ENCODE peak calls at places on chromosomes 6 and 20, in four cellular contexts. One of them, this sample, is unnamed.
A peak's percentile ranks its signal among the peaks of the same experiment; 100 is the strongest.

GRCh38 chr6:36650848-36651247 is 27.7 kb upstream of the CDKN1A start:
- DNase-seq in K562: no peak
- DNase-seq in IMR-90: no peak
- DNase-seq in GM12878: peak; percentile 69
- DNase-seq in this sample: peak; percentile 22

GRCh38 chr20:59783020-59784010 is 150.1 kb downstream of the SYCP2 start:
- DNase-seq in IMR-90: peak; percentile 15
- DNase-seq in K562: peak; percentile 70
- DNase-seq in GM12878: no peak
- DNase-seq in this sample: peak; percentile 10

GRCh38 chr6:9690388-9690787 is 724.5 kb downstream of the TFAP2A start:
- DNase-seq in GM12878: no peak
- DNase-seq in K562: no peak
- DNase-seq in IMR-90: no peak
- DNase-seq in this sample: no peak

GRCh38 chr6:47621838-47622449 is 76.4 kb upstream of the ADGRF4 start:
- DNase-seq in K562: no peak
- DNase-seq in IMR-90: no peak
- DNase-seq in GM12878: no peak
- DNase-seq in this sample: no peak

GRCh38 chr6:167647333-167647732 is 179.4 kb upstream of the AFDN start:
- DNase-seq in IMR-90: no peak
- DNase-seq in GM12878: no peak
- DNase-seq in K562: no peak
- DNase-seq in this sample: peak; percentile 38

GRCh38 chr6:154284313-154284853 is 72.2 kb downstream of the IPCEF1 start:
- DNase-seq in K562: no peak
- DNase-seq in GM12878: no peak
- DNase-seq in IMR-90: no peak
- DNase-seq in this sample: no peak

GRCh38 chr6:134389129-134389528 is 71.2 kb upstream of the SGK1 start:
- DNase-seq in GM12878: no peak
- DNase-seq in K562: no peak
- DNase-seq in IMR-90: no peak
- DNase-seq in this sample: no peak

GRCh38 chr6:16438677-16439615 is 200.6 kb downstream of the GMPR start:
- DNase-seq in GM12878: peak; percentile 53
- DNase-seq in IMR-90: peak; percentile 70
- DNase-seq in K562: peak; percentile 87
- DNase-seq in this sample: no peak

GRCh38 chr6:40308533-40309306 is 278.4 kb downstream of the LRFN2 start:
- DNase-seq in IMR-90: peak; percentile 26
- DNase-seq in GM12878: peak; percentile 11
- DNase-seq in K562: peak; percentile 91
- DNase-seq in this sample: peak; percentile 43

GRCh38 chr6:32188381-32189081 is 1.5 kb downstream of the PBX2 start:
- DNase-seq in GM12878: no peak
- DNase-seq in K562: no peak
- DNase-seq in IMR-90: peak; percentile 12
- DNase-seq in this sample: peak; percentile 29

GRCh38 chr20:47558699-47559098 is 57.0 kb downstream of the NCOA3 start:
- DNase-seq in K562: no peak
- DNase-seq in GM12878: no peak
- DNase-seq in IMR-90: no peak
- DNase-seq in this sample: no peak

GRCh38 chr6:54801669-54802068 is 44.9 kb upstream of the FAM83B start:
- DNase-seq in IMR-90: peak; percentile 93
- DNase-seq in GM12878: no peak
- DNase-seq in K562: no peak
- DNase-seq in this sample: peak; percentile 30

GRCh38 chr6:40763001-40763400 is 175.8 kb upstream of the LRFN2 start:
- DNase-seq in IMR-90: no peak
- DNase-seq in GM12878: no peak
- DNase-seq in K562: no peak
- DNase-seq in this sample: no peak

GRCh38 chr6:11094411-11094851 is 797 bp downstream of the SMIM13 start:
- DNase-seq in K562: peak; percentile 46
- DNase-seq in GM12878: no peak
- DNase-seq in IMR-90: peak; percentile 45
- DNase-seq in this sample: peak; percentile 65

GRCh38 chr20:54846948-54847347 is 371.6 kb downstream of the DOK5 start:
- DNase-seq in GM12878: no peak
- DNase-seq in K562: no peak
- DNase-seq in IMR-90: no peak
- DNase-seq in this sample: no peak

GRCh38 chr6:90233994-90234393 is 62.6 kb downstream of the BACH2 start:
- DNase-seq in K562: no peak
- DNase-seq in IMR-90: no peak
- DNase-seq in GM12878: no peak
- DNase-seq in this sample: no peak

GRCh38 chr6:137571854-137572253 is 77.7 kb upstream of the OLIG3 start:
- DNase-seq in K562: peak; percentile 61
- DNase-seq in GM12878: no peak
- DNase-seq in IMR-90: peak; percentile 13
- DNase-seq in this sample: peak; percentile 43

GRCh38 chr20:34222208-34222607 is 19.0 kb upstream of the ASIP start:
- DNase-seq in K562: no peak
- DNase-seq in IMR-90: peak; percentile 98
- DNase-seq in GM12878: no peak
- DNase-seq in this sample: no peak
- TF ChIP-seq FOS in K562: no peak
- TF ChIP-seq FOS in IMR-90: peak; percentile 85
- TF ChIP-seq FOS in GM12878: no peak
- TF ChIP-seq FOS in this sample: no peak

DNA sequence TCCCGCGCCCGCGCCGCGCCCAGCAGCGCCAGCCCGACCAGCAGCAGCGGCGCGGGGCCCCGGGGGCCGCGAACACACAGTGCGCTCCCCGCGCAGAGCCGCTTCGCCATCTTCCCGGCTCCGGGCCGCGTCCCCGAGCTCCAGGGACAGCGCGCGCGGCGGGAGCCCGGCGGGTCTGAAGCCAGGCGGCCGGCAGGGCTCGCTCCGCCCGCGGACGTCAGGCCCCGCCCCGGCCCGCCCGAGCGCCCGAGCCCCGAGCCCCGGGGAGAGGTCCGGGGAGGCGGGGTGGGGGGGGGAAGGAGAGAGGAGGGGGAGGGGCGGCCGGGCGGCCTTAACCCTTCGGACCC is at the start of gene LAMA5:
- DNase-seq in GM12878: no peak
- DNase-seq in K562: peak; percentile 86
- DNase-seq in IMR-90: no peak
- DNase-seq in this sample: no peak
- TF ChIP-seq FOS in GM12878: no peak
- TF ChIP-seq FOS in K562: no peak
- TF ChIP-seq FOS in IMR-90: no peak
- TF ChIP-seq FOS in this sample: no peak

GRCh38 chr20:49405696-49406095 is 76.8 kb downstream of the KCNB1 start:
- DNase-seq in K562: no peak
- DNase-seq in IMR-90: no peak
- DNase-seq in GM12878: no peak
- DNase-seq in this sample: no peak
- TF ChIP-seq FOS in K562: no peak
- TF ChIP-seq FOS in IMR-90: no peak
- TF ChIP-seq FOS in GM12878: no peak
- TF ChIP-seq FOS in this sample: no peak

GRCh38 chr20:63891061-63892002 is 3.6 kb upstream of the DNAJC5 start:
- DNase-seq in K562: no peak
- DNase-seq in GM12878: no peak
- DNase-seq in IMR-90: no peak
- DNase-seq in this sample: no peak

GRCh38 chr20:63890201-63890576 is 4.7 kb upstream of the DNAJC5 start:
- DNase-seq in IMR-90: peak; percentile 31
- DNase-seq in K562: no peak
- DNase-seq in GM12878: no peak
- DNase-seq in this sample: no peak

GRCh38 chr20:63892402-63892801 is 2.5 kb upstream of the DNAJC5 start:
- DNase-seq in IMR-90: no peak
- DNase-seq in K562: no peak
- DNase-seq in GM12878: no peak
- DNase-seq in this sample: no peak

GRCh38 chr20:63889241-63890200 is 5.4 kb upstream of the DNAJC5 start:
- DNase-seq in K562: no peak
- DNase-seq in GM12878: no peak
- DNase-seq in IMR-90: peak; percentile 35
- DNase-seq in this sample: no peak

GRCh38 chr20:63890616-63891015 is 4.3 kb upstream of the DNAJC5 start:
- DNase-seq in K562: no peak
- DNase-seq in IMR-90: no peak
- DNase-seq in GM12878: no peak
- DNase-seq in this sample: no peak
- TF ChIP-seq FOS in K562: no peak
- TF ChIP-seq FOS in IMR-90: no peak
- TF ChIP-seq FOS in GM12878: no peak
- TF ChIP-seq FOS in this sample: no peak

This sample was measured in endothelial cell of umbilical vein.